ENCODE peak calls at places on chromosomes 1 and 21, in ten cellular contexts. B, H, V, Z, Y, E, R, Q, D and I are unnamed samples.

GRCh38 chr1:156708245-156708661 is 2.9 kb upstream of the CRABP2 start:
- DNase-seq in R (no peak), V (no peak), Y (no peak), Q (no peak), Z (no peak), B (no peak), E (no peak), H (no peak), D (no peak), I (no peak)

GRCh38 chr1:32020338-32020737 is 6.7 kb downstream of the KHDRBS1 start:
- DNase-seq in B (no peak), H (no peak), Z (no peak), V (no peak), Q (no peak), R (no peak), E (no peak), D (no peak), Y (no peak), I (no peak)

GRCh38 chr1:219567341-219567947 is 45.5 kb downstream of the ZC3H11B start:
- DNase-seq in R (no peak), Z (no peak), V (peak; percentile 52), H (peak; percentile 78), B (peak; percentile 77), Y (no peak), D (no peak), Q (no peak), E (peak; percentile 59), I (peak; percentile 69)

GRCh38 chr1:27297903-27298302 is 24.1 kb upstream of the TMEM222 start:
- DNase-seq in R (no peak), V (no peak), H (no peak), Z (peak; percentile 60), Q (no peak), E (no peak), B (no peak), D (no peak), Y (no peak), I (no peak)

GRCh38 chr1:54980528-54981241 is at the start of gene TMEM61:
- DNase-seq in D (no peak), Y (no peak), V (peak; percentile 38), Q (no peak), E (no peak), R (no peak), H (peak; percentile 47), Z (peak; percentile 75), B (no peak), I (no peak)

GRCh38 chr1:53959664-53960250 is 13.6 kb downstream of the LRRC42 start:
- DNase-seq in E (peak; percentile 35), B (peak; percentile 51), D (peak; percentile 42), Z (no peak), R (no peak), H (peak; percentile 30), Y (no peak), V (peak; percentile 41), Q (no peak), I (no peak)

GRCh38 chr1:83102630-83103071 is 896.3 kb downstream of the TTLL7 start:
- DNase-seq in Z (no peak), V (peak; percentile 10), B (no peak), H (peak; percentile 66), Q (peak; percentile 74), D (no peak), E (peak; percentile 75), R (no peak), Y (no peak), I (no peak)

GRCh38 chr1:221204055-221204833 is 325.0 kb downstream of the HLX start:
- DNase-seq in B (no peak), Y (no peak), H (no peak), R (no peak), D (no peak), V (no peak), Z (no peak), Q (no peak), E (no peak), I (no peak)

GRCh38 chr1:109509176-109510134 is at the start of gene AMIGO1:
- DNase-seq in D (peak; percentile 76), E (peak; percentile 56), Q (no peak), V (peak; percentile 49), R (peak; percentile 82), Y (peak; percentile 75), H (peak; percentile 75), Z (no peak), B (peak; percentile 24), I (no peak)

GRCh38 chr1:96865731-96866684 is 144.4 kb downstream of the PTBP2 start:
- DNase-seq in B (no peak), Z (no peak), V (peak; percentile 87), E (peak; percentile 93), H (peak; percentile 65), Y (no peak), Q (peak; percentile 90), R (no peak), D (no peak), I (no peak)

GRCh38 chr1:38670544-38671122 is 188.9 kb downstream of the RRAGC start:
- DNase-seq in Z (peak; percentile 54), H (no peak), R (no peak), D (no peak), Q (no peak), E (no peak), B (no peak), Y (no peak), V (no peak), I (no peak)

GRCh38 chr1:58966103-58966916 is 182.5 kb upstream of the JUN start:
- DNase-seq in E (no peak), Z (no peak), Q (no peak), V (no peak), R (no peak), H (no peak), D (no peak), B (no peak), Y (no peak), I (no peak)

GRCh38 chr1:17010601-17011438 is 908 bp downstream of the ATP13A2 start:
- DNase-seq in E (peak; percentile 72), Z (peak; percentile 94), H (peak; percentile 56), B (no peak), D (no peak), R (peak; percentile 41), V (peak; percentile 39), Y (no peak), Q (no peak), I (no peak)

GRCh38 chr1:206754011-206754410 is 16.6 kb upstream of the IL19 start:
- DNase-seq in Q (no peak), H (no peak), Y (no peak), B (no peak), Z (no peak), E (peak; percentile 77), R (no peak), D (no peak), V (no peak), I (no peak)

GRCh38 chr21:45300786-45301520 is 13.3 kb upstream of the POFUT2 start:
- DNase-seq in Z (no peak), H (no peak), B (no peak), Y (no peak), R (no peak), Q (no peak), D (no peak), E (no peak), V (no peak), I (no peak)

GRCh38 chr1:51442616-51443015 is 76.5 kb downstream of the EPS15 start:
- DNase-seq in E (peak; percentile 32), R (no peak), V (no peak), B (no peak), Q (no peak), Y (no peak), Z (no peak), H (no peak), D (no peak), I (no peak)

GRCh38 chr1:77605246-77606026 is 77.0 kb downstream of the ZZZ3 start:
- DNase-seq in Q (peak; percentile 22), Z (peak; percentile 89), V (peak; percentile 66), E (peak; percentile 73), R (no peak), Y (no peak), B (peak; percentile 96), H (peak; percentile 71), D (no peak), I (peak; percentile 68)

GRCh38 chr1:54571803-54572202 is 23.8 kb downstream of the ACOT11 start:
- DNase-seq in D (no peak), H (no peak), B (no peak), E (no peak), Y (no peak), Z (no peak), V (no peak), Q (no peak), R (no peak), I (no peak)

GRCh38 chr1:175005085-175005783 is 5.5 kb downstream of the CACYBP start:
- DNase-seq in Y (no peak), Z (no peak), D (no peak), V (peak; percentile 21), E (no peak), R (no peak), B (peak; percentile 88), Q (no peak), H (peak; percentile 62), I (no peak)

GRCh38 chr1:111275079-111275478 is 15.6 kb upstream of the CHIA start:
- DNase-seq in B (peak; percentile 81), V (peak; percentile 69), Y (peak; percentile 14), H (peak; percentile 84), D (no peak), E (peak; percentile 87), Z (peak; percentile 93), R (peak; percentile 47), Q (peak; percentile 67), I (peak; percentile 30)

GRCh38 chr1:117106478-117106877 is 15.1 kb downstream of the TRIM45 start:
- DNase-seq in Y (no peak), H (no peak), Z (no peak), B (no peak), E (no peak), D (no peak), R (no peak), Q (no peak), V (no peak), I (no peak)

GRCh38 chr1:188194916-188195315 is 1366.2 kb downstream of the PLA2G4A start:
- DNase-seq in Q (no peak), R (no peak), E (no peak), B (no peak), D (no peak), V (no peak), H (no peak), Y (no peak), Z (no peak), I (no peak)

GRCh38 chr1:181021811-181022434 is 747 bp downstream of the STX6 start:
- DNase-seq in R (peak; percentile 78), V (peak; percentile 91), D (peak; percentile 51), Q (no peak), B (peak; percentile 75), H (peak; percentile 82), Y (peak; percentile 76), Z (peak; percentile 89), E (peak; percentile 84), I (peak; percentile 62)

GRCh38 chr1:160403244-160403643 is 2.9 kb downstream of the VANGL2 start:
- DNase-seq in E (no peak), V (no peak), Q (no peak), H (no peak), R (no peak), Z (no peak), D (no peak), B (no peak), Y (no peak), I (no peak)

GRCh38 chr1:165828103-165828558 is 717 bp downstream of the UCK2 start:
- DNase-seq in V (peak; percentile 38), R (peak; percentile 82), E (peak; percentile 41), D (peak; percentile 45), Q (no peak), Z (no peak), Y (peak; percentile 57), B (peak; percentile 48), H (peak; percentile 55), I (peak; percentile 53)